ENCODE peak calls at places on chromosomes 2 and 18, in five cellular contexts. One of them, this sample, is unnamed.
A peak's percentile ranks its signal among the peaks of the same experiment; 100 is the strongest.

GRCh38 chr18:49884959-49885358 is 71.6 kb upstream of the ACAA2 start:
- DNase-seq in endodermal cell: no peak
- DNase-seq in HepG2: no peak
- DNase-seq in keratinocyte: no peak
- DNase-seq in upper lobe of right lung: no peak
- DNase-seq in this sample: no peak

GRCh38 chr2:200301953-200302628 is 4.4 kb upstream of the SPATS2L start:
- DNase-seq in HepG2: no peak
- DNase-seq in endodermal cell: no peak
- DNase-seq in keratinocyte: peak; percentile 69
- DNase-seq in upper lobe of right lung: no peak
- DNase-seq in this sample: no peak

GRCh38 chr2:118197011-118197695 is 108.9 kb downstream of the INSIG2 start:
- DNase-seq in HepG2: no peak
- DNase-seq in endodermal cell: peak; percentile 65
- DNase-seq in keratinocyte: no peak
- DNase-seq in upper lobe of right lung: no peak
- DNase-seq in this sample: no peak

GRCh38 chr2:223560704-223561435 is 41.3 kb downstream of the SCG2 start:
- DNase-seq in upper lobe of right lung: peak; percentile 62
- DNase-seq in keratinocyte: no peak
- DNase-seq in HepG2: no peak
- DNase-seq in endodermal cell: no peak
- DNase-seq in this sample: no peak

GRCh38 chr18:21735452-21736015 is 5.1 kb upstream of the MIB1 start:
- DNase-seq in keratinocyte: no peak
- DNase-seq in HepG2: peak; percentile 79
- DNase-seq in endodermal cell: peak; percentile 85
- DNase-seq in upper lobe of right lung: peak; percentile 73
- DNase-seq in this sample: peak; percentile 20

GRCh38 chr2:131641414-131642206 is 113.9 kb downstream of the CCDC74A start:
- DNase-seq in keratinocyte: no peak
- DNase-seq in HepG2: no peak
- DNase-seq in endodermal cell: no peak
- DNase-seq in upper lobe of right lung: no peak
- DNase-seq in this sample: no peak

GRCh38 chr2:26558271-26559043 is 80.5 kb upstream of the OTOF start:
- DNase-seq in keratinocyte: no peak
- DNase-seq in upper lobe of right lung: peak; percentile 43
- DNase-seq in HepG2: no peak
- DNase-seq in endodermal cell: peak; percentile 69
- DNase-seq in this sample: no peak

GRCh38 chr2:149049142-149049541 is 10.6 kb downstream of the LYPD6B start:
- DNase-seq in upper lobe of right lung: no peak
- DNase-seq in endodermal cell: no peak
- DNase-seq in HepG2: no peak
- DNase-seq in keratinocyte: peak; percentile 80
- DNase-seq in this sample: no peak

GRCh38 chr2:23567382-23567781 is 182.4 kb downstream of the KLHL29 start:
- DNase-seq in endodermal cell: no peak
- DNase-seq in upper lobe of right lung: no peak
- DNase-seq in keratinocyte: no peak
- DNase-seq in HepG2: no peak
- DNase-seq in this sample: no peak

GRCh38 chr2:155310589-155310988 is 612.1 kb downstream of the KCNJ3 start:
- DNase-seq in upper lobe of right lung: no peak
- DNase-seq in keratinocyte: no peak
- DNase-seq in endodermal cell: no peak
- DNase-seq in HepG2: peak; percentile 21
- DNase-seq in this sample: no peak

GRCh38 chr18:50704541-50704940 is 115.3 kb downstream of the MRO start:
- DNase-seq in endodermal cell: no peak
- DNase-seq in keratinocyte: no peak
- DNase-seq in HepG2: no peak
- DNase-seq in upper lobe of right lung: peak; percentile 8
- DNase-seq in this sample: no peak

GRCh38 chr2:84906108-84906899 is 848 bp downstream of the TMSB10 start:
- DNase-seq in keratinocyte: no peak
- DNase-seq in endodermal cell: peak; percentile 59
- DNase-seq in HepG2: no peak
- DNase-seq in upper lobe of right lung: peak; percentile 88
- DNase-seq in this sample: peak; percentile 81

GRCh38 chr2:10019174-10019971 is 24.0 kb upstream of the KLF11 start:
- DNase-seq in keratinocyte: no peak
- DNase-seq in endodermal cell: no peak
- DNase-seq in HepG2: peak; percentile 37
- DNase-seq in upper lobe of right lung: peak; percentile 65
- DNase-seq in this sample: no peak

GRCh38 chr2:174546519-174547506 is 50.8 kb downstream of the WIPF1 start:
- DNase-seq in keratinocyte: no peak
- DNase-seq in HepG2: peak; percentile 38
- DNase-seq in endodermal cell: peak; percentile 88
- DNase-seq in upper lobe of right lung: no peak
- DNase-seq in this sample: no peak

GRCh38 chr2:53407363-53408080 is 360.1 kb upstream of the CHAC2 start:
- DNase-seq in HepG2: no peak
- DNase-seq in keratinocyte: peak; percentile 55
- DNase-seq in upper lobe of right lung: no peak
- DNase-seq in endodermal cell: no peak
- DNase-seq in this sample: no peak

GRCh38 chr18:62788891-62789290 is 73.5 kb downstream of the PHLPP1 start:
- DNase-seq in HepG2: no peak
- DNase-seq in keratinocyte: no peak
- DNase-seq in endodermal cell: no peak
- DNase-seq in upper lobe of right lung: no peak
- DNase-seq in this sample: no peak

GRCh38 chr2:231187736-231188505 is 10.5 kb upstream of the ARMC9 start:
- DNase-seq in endodermal cell: peak; percentile 40
- DNase-seq in keratinocyte: no peak
- DNase-seq in upper lobe of right lung: no peak
- DNase-seq in HepG2: peak; percentile 89
- DNase-seq in this sample: peak; percentile 80

GRCh38 chr2:128714285-128714684 is 395.6 kb upstream of the HS6ST1 start:
- DNase-seq in upper lobe of right lung: no peak
- DNase-seq in endodermal cell: peak; percentile 24
- DNase-seq in keratinocyte: no peak
- DNase-seq in HepG2: no peak
- DNase-seq in this sample: no peak

DNA sequence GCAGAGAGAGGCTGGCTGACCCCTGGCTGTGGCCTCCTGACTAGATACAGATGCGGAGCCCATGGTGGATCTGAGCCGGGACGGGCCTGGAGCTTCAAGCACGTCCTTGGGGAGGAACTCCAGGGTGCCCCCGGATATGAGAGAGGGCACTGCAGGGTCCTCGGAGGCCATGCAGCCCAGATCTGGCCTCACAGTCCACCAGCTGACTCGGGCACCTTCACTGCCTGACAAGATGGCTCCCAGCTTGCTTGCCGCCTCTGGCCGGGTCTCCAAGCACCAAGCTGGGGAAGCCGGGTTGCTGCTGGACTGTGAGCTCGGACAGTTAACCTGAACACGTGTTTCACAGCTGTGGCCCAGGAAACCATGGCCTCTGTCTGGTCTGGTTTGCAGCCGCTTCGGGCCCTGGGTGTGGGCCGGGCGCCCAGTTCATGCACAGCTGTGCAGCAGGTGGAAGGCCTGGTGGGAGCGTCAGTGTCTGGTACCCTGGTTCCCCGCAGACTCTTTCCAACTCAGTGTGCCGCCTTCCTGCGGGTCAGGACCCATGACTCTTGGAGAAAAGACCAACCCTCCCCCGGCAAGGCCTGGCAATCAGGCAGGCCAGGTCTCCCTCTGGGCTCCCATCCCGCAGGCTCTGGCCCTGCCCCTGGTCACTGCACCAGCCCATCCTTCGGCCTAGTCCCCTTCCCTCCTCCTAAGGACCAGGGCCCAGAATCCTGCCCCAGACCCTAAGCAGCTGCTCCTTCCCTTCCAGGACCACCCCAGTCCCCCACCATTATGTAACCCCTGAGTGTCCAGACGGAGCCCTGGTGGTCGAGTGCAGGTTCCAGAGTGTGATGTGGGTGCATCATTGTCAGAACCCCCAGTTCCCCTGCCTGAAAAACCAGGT is 74.6 kb upstream of the OTOS start:
- DNase-seq in HepG2: no peak
- DNase-seq in endodermal cell: no peak
- DNase-seq in upper lobe of right lung: peak; percentile 46
- DNase-seq in keratinocyte: no peak
- DNase-seq in this sample: no peak
- H3K4me1 ChIP-seq in HepG2: no peaks in the 10 kb centered on the region
- H3K4me1 ChIP-seq in endodermal cell: no peaks in the 10 kb centered on the region
- H3K4me1 ChIP-seq in upper lobe of right lung: no peaks in the 10 kb centered on the region
- H3K4me1 ChIP-seq in keratinocyte: no peaks in the 10 kb centered on the region
- H3K4me1 ChIP-seq in this sample: no peaks in the 10 kb centered on the region

DNA sequence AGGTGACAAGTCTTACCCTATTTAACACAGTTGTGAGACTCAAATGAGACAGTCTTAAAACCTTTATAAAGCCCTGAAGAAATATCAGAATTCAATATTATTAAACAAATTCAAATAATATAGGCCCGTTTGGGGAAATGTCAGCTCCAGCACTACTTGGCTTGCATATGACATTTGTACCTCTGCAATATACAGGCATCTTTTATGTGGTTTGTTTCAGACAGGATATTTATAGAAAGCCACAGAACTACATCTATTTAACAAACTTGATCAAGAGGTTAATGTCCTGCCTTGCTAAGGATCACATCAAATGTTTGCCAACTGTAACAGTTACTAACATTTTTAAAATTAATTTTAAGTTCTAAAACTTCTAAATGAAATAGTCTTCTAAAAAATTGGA is 3.2 kb upstream of the MREG start:
- DNase-seq in endodermal cell: no peak
- DNase-seq in upper lobe of right lung: no peak
- DNase-seq in keratinocyte: no peak
- DNase-seq in HepG2: no peak
- DNase-seq in this sample: no peak
- H3K4me3 ChIP-seq in endodermal cell: no peak overlapping the region
- H3K4me3 ChIP-seq in upper lobe of right lung: no peak overlapping the region
- H3K4me3 ChIP-seq in keratinocyte: no peak overlapping the region
- H3K4me3 ChIP-seq in HepG2: no peak overlapping the region
- H3K4me3 ChIP-seq in this sample: no peak overlapping the region

DNA sequence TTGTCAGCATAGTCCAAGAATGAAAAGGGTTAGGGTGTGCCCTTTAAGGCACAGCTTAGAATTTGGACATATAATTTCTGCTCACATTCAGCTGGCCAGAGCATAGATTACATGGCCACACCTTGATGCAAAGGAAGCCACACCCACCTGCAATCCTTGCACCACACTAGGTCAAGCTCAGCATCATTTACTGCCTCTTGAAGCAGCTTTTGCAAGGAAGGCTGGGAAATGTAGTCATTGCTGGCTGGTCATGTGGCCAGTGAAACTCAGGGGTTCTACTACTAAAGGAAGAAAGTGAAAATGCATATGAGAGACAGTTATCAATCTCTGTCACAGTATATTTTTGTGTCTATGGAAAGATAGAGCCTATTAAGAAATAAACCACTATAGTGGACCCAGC is 159.3 kb downstream of the GFPT1 start:
- DNase-seq in keratinocyte: no peak
- DNase-seq in endodermal cell: no peak
- DNase-seq in HepG2: no peak
- DNase-seq in upper lobe of right lung: no peak
- DNase-seq in this sample: no peak
- TF ChIP-seq CTCF in keratinocyte: no peak
- TF ChIP-seq CTCF in endodermal cell: no peak
- TF ChIP-seq CTCF in HepG2: no peak
- TF ChIP-seq CTCF in upper lobe of right lung: no peak
- TF ChIP-seq CTCF in this sample: no peak

GRCh38 chr2:37869756-37870155 is 55.3 kb upstream of the RMDN2 start:
- DNase-seq in upper lobe of right lung: no peak
- DNase-seq in endodermal cell: no peak
- DNase-seq in HepG2: no peak
- DNase-seq in keratinocyte: peak; percentile 28
- DNase-seq in this sample: no peak
- H3K4me1 ChIP-seq in upper lobe of right lung: peaks cover 6% of the 10 kb centered on the region
- H3K4me1 ChIP-seq in endodermal cell: peaks cover 16% of the 10 kb centered on the region
- H3K4me1 ChIP-seq in HepG2: no peaks in the 10 kb centered on the region
- H3K4me1 ChIP-seq in keratinocyte: peaks cover 31% of the 10 kb centered on the region
- H3K4me1 ChIP-seq in this sample: peaks cover 66% of the 10 kb centered on the region

DNA sequence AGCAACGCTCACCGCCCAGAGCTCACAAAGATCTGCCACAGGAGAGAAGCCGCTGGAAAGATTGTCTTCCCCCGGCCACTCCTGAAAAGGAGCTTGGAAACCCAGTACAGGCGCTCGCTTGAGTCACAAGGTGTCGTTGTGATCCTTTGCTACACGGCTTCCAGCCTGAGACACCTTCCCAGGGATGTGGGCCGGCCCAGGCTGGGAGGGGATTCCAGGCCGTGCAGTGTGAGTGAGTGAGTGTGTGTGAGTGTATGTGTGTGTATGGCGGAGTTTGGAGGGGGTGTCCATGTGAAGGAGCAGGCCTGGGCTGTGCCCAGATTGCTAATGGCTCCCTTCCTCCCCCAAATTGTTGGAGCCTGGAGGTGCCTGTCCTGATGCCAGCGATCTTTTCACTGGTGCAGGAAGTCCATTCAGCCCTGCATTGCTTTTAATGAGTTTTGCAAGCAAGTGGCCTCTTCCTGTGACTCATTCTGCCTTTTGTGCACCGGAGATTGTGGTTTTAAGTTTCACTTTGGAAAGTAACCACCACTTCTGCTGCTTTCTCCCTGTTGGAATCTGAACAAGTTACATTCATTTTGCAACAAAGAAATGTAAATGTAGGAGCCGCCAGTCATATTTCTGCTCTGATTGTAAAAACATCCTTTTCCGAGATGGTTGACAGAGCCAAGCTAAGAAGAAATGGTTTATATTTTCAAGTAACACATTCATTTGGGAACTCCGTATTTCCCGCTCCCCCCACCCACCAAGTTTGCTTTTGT is 83.7 kb downstream of the LPIN1 start:
- DNase-seq in upper lobe of right lung: peak; percentile 82
- DNase-seq in keratinocyte: peak; percentile 83
- DNase-seq in HepG2: peak; percentile 96
- DNase-seq in endodermal cell: peak; percentile 93
- DNase-seq in this sample: peak; percentile 79
- H3K4me3 ChIP-seq in upper lobe of right lung: peak overlapping the region; percentile 30
- H3K4me3 ChIP-seq in keratinocyte: no peak overlapping the region
- H3K4me3 ChIP-seq in HepG2: peak overlapping the region; percentile 77
- H3K4me3 ChIP-seq in endodermal cell: no peak overlapping the region
- H3K4me3 ChIP-seq in this sample: peak overlapping the region; percentile 27